ENCODE peak calls at places on chromosomes 16 and 17, in five cellular contexts. O is A549, F is lower leg skin, Q is GM12891, A is body of pancreas. C is an unnamed sample.

GRCh38 chr17:45759761-45760160 is 24.4 kb upstream of the CRHR1 start:
- DNase-seq in O (peak; percentile 63), F (no peak), Q (no peak), A (no peak), C (peak; percentile 35)

GRCh38 chr17:57607553-57608120 is 137.5 kb downstream of the CCDC182 start:
- DNase-seq in O (no peak), F (no peak), Q (no peak), A (no peak), C (peak; percentile 47)

GRCh38 chr17:45579529-45580495 is 89.3 kb upstream of the PLEKHM1 start:
- DNase-seq in O (peak; percentile 18), F (no peak), Q (no peak), A (no peak), C (no peak)

GRCh38 chr17:51118330-51119195 is 2.1 kb downstream of the SPAG9 start:
- DNase-seq in O (peak; percentile 45), F (peak; percentile 86), Q (no peak), A (peak; percentile 95), C (no peak)

GRCh38 chr17:794876-795275 is 12.7 kb downstream of the MRM3 start:
- DNase-seq in O (peak; percentile 79), F (peak; percentile 97), Q (peak; percentile 73), A (peak; percentile 96), C (no peak)

GRCh38 chr17:696412-696811 is 18.2 kb downstream of the VPS53 start:
- DNase-seq in O (no peak), F (no peak), Q (no peak), A (no peak), C (no peak)

GRCh38 chr17:73798111-73798748 is 154.0 kb upstream of the SDK2 start:
- DNase-seq in O (peak; percentile 100), F (no peak), Q (no peak), A (peak; percentile 70), C (peak; percentile 63)

GRCh38 chr16:79047337-79047736 is 553.2 kb downstream of the MAF start:
- DNase-seq in O (peak; percentile 17), F (no peak), Q (no peak), A (no peak), C (no peak)

GRCh38 chr17:77372444-77373297 is 231.9 kb downstream of the SEC14L1 start:
- DNase-seq in O (no peak), F (peak; percentile 97), Q (peak; percentile 79), A (peak; percentile 67), C (no peak)

GRCh38 chr17:59356543-59357218 is 25.2 kb downstream of the YPEL2 start:
- DNase-seq in O (no peak), F (no peak), Q (no peak), A (no peak), C (no peak)

GRCh38 chr17:5413682-5414081 is 5.8 kb downstream of the NUP88 start:
- DNase-seq in O (peak; percentile 25), F (no peak), Q (no peak), A (no peak), C (no peak)

GRCh38 chr17:57120814-57121213 is 35.8 kb downstream of the AKAP1 start:
- DNase-seq in O (no peak), F (no peak), Q (no peak), A (peak; percentile 51), C (no peak)

GRCh38 chr16:81669473-81670350 is 109.4 kb upstream of the PLCG2 start:
- DNase-seq in O (no peak), F (no peak), Q (no peak), A (no peak), C (no peak)

GRCh38 chr16:30378236-30379164 is 3.9 kb downstream of the SEPTIN1 start:
- DNase-seq in O (peak; percentile 98), F (peak; percentile 100), Q (peak; percentile 98), A (peak; percentile 99), C (peak; percentile 92)
- TF ChIP-seq POLR2A in O (peak; percentile 81), F (no peak), Q (peak; percentile 18), A (peak; percentile 62), C (peak; percentile 84)

GRCh38 chr17:40559954-40560591 is 5.2 kb downstream of the CCR7 start:
- DNase-seq in O (peak; percentile 97), F (peak; percentile 99), Q (peak; percentile 70), A (peak; percentile 90), C (peak; percentile 93)
- TF ChIP-seq POLR2A in O (no peak), F (no peak), Q (peak; percentile 72), A (no peak), C (peak; percentile 19)

GRCh38 chr16:67936124-67936875 is at the start of gene PSMB10:
- DNase-seq in O (no peak), F (peak; percentile 93), Q (no peak), A (no peak), C (peak; percentile 42)

GRCh38 chr16:67934306-67935095 is 2.1 kb downstream of the PSMB10 start:
- DNase-seq in O (no peak), F (peak; percentile 87), Q (no peak), A (no peak), C (no peak)

GRCh38 chr16:67936876-67937605 is 391 bp upstream of the PSMB10 start:
- DNase-seq in O (no peak), F (no peak), Q (peak; percentile 86), A (peak; percentile 82), C (no peak)

GRCh38 chr16:67935096-67935401 is 1.6 kb downstream of the PSMB10 start:
- DNase-seq in O (no peak), F (no peak), Q (no peak), A (no peak), C (no peak)

DNA sequence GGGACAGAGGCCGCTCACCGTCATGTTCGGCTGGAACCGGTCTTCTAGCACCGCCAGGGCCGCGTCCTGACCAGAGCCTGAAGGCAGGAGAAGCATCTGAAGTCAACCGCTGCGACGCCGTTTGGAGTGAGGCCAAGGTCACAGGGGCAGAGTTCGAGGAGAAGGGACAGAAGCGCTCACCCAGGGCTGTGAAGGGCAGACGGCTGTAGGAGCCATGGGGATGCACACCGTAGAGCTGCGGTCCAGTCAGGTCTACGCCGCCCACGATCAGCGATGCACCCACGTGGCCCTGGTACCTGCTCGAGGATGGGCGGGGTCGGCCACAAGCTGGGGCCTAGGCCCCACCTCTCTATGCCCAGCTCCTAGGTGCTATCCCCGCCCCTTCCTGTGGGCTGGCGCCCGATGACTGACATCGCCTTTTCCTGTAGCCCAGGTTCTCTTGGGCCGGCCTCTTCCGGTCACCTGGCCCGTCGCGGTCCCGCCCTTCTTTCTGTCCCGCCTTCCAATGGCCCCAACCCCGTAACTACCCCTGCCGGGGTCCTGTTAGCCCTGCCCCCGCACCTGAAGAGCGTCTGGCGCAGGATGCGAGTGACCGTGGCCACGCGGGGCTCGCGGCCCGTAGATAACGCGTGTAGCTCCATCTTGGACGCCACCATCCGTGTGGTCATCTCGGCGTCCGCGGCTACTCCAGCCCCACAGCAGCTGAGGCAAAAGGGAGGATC is 1.1 kb downstream of the PSMB10 start:
- DNase-seq in O (peak; percentile 95), F (peak; percentile 99), Q (peak; percentile 100), A (peak; percentile 99), C (peak; percentile 90)
- TF ChIP-seq POLR2A in O (peak; percentile 80), F (no peak), Q (peak; percentile 78), A (peak; percentile 79), C (peak; percentile 61)

DNA sequence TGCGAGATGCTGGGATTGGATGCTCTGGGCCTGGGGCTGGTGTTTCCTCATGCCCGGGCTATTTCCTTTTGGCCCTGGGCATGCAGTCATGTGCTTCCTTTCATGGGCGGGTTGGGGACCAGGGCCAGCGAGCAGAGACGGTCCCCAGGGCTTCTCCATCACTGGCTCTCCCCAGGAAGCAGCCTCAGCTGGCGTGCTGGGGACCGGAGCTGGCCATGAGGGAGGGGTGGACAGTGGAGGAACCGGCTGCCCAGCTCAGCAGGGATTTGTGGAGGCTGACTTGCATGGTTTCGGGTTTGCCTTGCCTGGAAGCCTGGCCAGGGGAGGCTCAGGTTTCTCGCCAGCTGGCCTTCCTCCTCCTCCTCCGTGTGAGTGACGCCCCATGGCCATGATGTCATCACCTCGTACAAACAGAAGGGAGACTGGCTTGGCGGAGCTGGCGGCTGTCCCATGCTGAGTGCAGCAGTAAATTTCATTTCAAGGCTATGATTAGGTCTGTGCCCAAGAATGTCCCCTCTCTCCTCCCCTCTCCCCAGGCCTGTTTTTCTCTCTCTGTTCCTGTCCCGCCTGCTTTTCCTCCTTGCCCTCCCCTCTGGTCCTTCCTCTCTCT is 8.9 kb upstream of the TIMP2 start:
- DNase-seq in O (peak; percentile 94), F (peak; percentile 99), Q (no peak), A (peak; percentile 99), C (peak; percentile 84)
- TF ChIP-seq POLR2A in O (peak; percentile 46), F (no peak), Q (no peak), A (peak; percentile 65), C (peak; percentile 42)

GRCh38 chr17:8163978-8164814 is 1.4 kb upstream of the VAMP2 start:
- DNase-seq in O (peak; percentile 76), F (peak; percentile 97), Q (no peak), A (peak; percentile 81), C (no peak)
- TF ChIP-seq POLR2A in O (no peak), F (no peak), Q (no peak), A (no peak), C (no peak)

C was measured in H54.